ENCODE peak calls at places on chromosomes 3 and 15, in seven cellular contexts. One of them, this sample, is unnamed. For H3K9me3, the result is how much of the 10 kb centered on the place peaks cover.

GRCh38 chr3:80035021-80035420 is 267.2 kb upstream of the ROBO1 start:
- DNase-seq in PC-9: no peak
- DNase-seq in cardiac muscle cell: no peak
- DNase-seq in hepatocyte: no peak
- DNase-seq in psoas muscle: no peak
- DNase-seq in mucosa of descending colon: no peak
- DNase-seq in Karpas-422: no peak
- DNase-seq in this sample: no peak

GRCh38 chr3:30770387-30770786 is 124.1 kb downstream of the GADL1 start:
- DNase-seq in PC-9: peak
- DNase-seq in cardiac muscle cell: peak
- DNase-seq in hepatocyte: peak
- DNase-seq in psoas muscle: peak
- DNase-seq in mucosa of descending colon: no peak
- DNase-seq in Karpas-422: no peak
- DNase-seq in this sample: no peak

GRCh38 chr3:108462899-108463298 is 47.5 kb downstream of the MYH15 start:
- DNase-seq in PC-9: no peak
- DNase-seq in cardiac muscle cell: peak
- DNase-seq in hepatocyte: no peak
- DNase-seq in psoas muscle: no peak
- DNase-seq in mucosa of descending colon: no peak
- DNase-seq in Karpas-422: no peak
- DNase-seq in this sample: no peak

GRCh38 chr15:63288778-63289378 is 11.5 kb downstream of the APH1B start:
- DNase-seq in PC-9: no peak
- DNase-seq in cardiac muscle cell: peak
- DNase-seq in hepatocyte: peak
- DNase-seq in psoas muscle: no peak
- DNase-seq in mucosa of descending colon: no peak
- DNase-seq in Karpas-422: peak
- DNase-seq in this sample: no peak

GRCh38 chr3:180755553-180755952 is 76.3 kb upstream of the CCDC39 start:
- DNase-seq in PC-9: no peak
- DNase-seq in cardiac muscle cell: no peak
- DNase-seq in hepatocyte: no peak
- DNase-seq in psoas muscle: no peak
- DNase-seq in mucosa of descending colon: no peak
- DNase-seq in Karpas-422: no peak
- DNase-seq in this sample: no peak

GRCh38 chr15:78071378-78071777 is 6.1 kb downstream of the TBC1D2B start:
- DNase-seq in PC-9: no peak
- DNase-seq in cardiac muscle cell: no peak
- DNase-seq in hepatocyte: no peak
- DNase-seq in psoas muscle: no peak
- DNase-seq in mucosa of descending colon: no peak
- DNase-seq in Karpas-422: no peak
- DNase-seq in this sample: no peak

GRCh38 chr3:185362850-185363661 is at the start of gene MAP3K13:
- DNase-seq in PC-9: peak
- DNase-seq in cardiac muscle cell: peak
- DNase-seq in hepatocyte: peak
- DNase-seq in psoas muscle: peak
- DNase-seq in mucosa of descending colon: peak
- DNase-seq in Karpas-422: peak
- DNase-seq in this sample: no peak

GRCh38 chr15:31217566-31218270 is 108.9 kb upstream of the KLF13 start:
- DNase-seq in PC-9: no peak
- DNase-seq in cardiac muscle cell: no peak
- DNase-seq in hepatocyte: no peak
- DNase-seq in psoas muscle: no peak
- DNase-seq in mucosa of descending colon: no peak
- DNase-seq in Karpas-422: no peak
- DNase-seq in this sample: no peak

GRCh38 chr3:153667341-153667740 is 453.8 kb upstream of the ARHGEF26 start:
- DNase-seq in PC-9: no peak
- DNase-seq in cardiac muscle cell: no peak
- DNase-seq in hepatocyte: peak
- DNase-seq in psoas muscle: no peak
- DNase-seq in mucosa of descending colon: no peak
- DNase-seq in Karpas-422: no peak
- DNase-seq in this sample: no peak

GRCh38 chr3:14988988-14989394 is 41.6 kb downstream of the NR2C2 start:
- DNase-seq in PC-9: no peak
- DNase-seq in cardiac muscle cell: no peak
- DNase-seq in hepatocyte: no peak
- DNase-seq in psoas muscle: no peak
- DNase-seq in mucosa of descending colon: no peak
- DNase-seq in Karpas-422: peak
- DNase-seq in this sample: no peak

GRCh38 chr15:67133738-67134576 is 68.6 kb downstream of the SMAD3 start:
- DNase-seq in PC-9: no peak
- DNase-seq in cardiac muscle cell: peak
- DNase-seq in hepatocyte: no peak
- DNase-seq in psoas muscle: no peak
- DNase-seq in mucosa of descending colon: no peak
- DNase-seq in Karpas-422: peak
- DNase-seq in this sample: peak

GRCh38 chr3:59289836-59290235 is 240.0 kb upstream of the CFAP20DC start:
- DNase-seq in PC-9: no peak
- DNase-seq in cardiac muscle cell: no peak
- DNase-seq in hepatocyte: no peak
- DNase-seq in psoas muscle: no peak
- DNase-seq in mucosa of descending colon: no peak
- DNase-seq in Karpas-422: no peak
- DNase-seq in this sample: no peak

GRCh38 chr3:129605593-129606521 is 619 bp downstream of the PLXND1 start:
- DNase-seq in PC-9: peak
- DNase-seq in cardiac muscle cell: peak
- DNase-seq in hepatocyte: peak
- DNase-seq in psoas muscle: peak
- DNase-seq in mucosa of descending colon: no peak
- DNase-seq in Karpas-422: no peak
- DNase-seq in this sample: peak

GRCh38 chr3:9079674-9080073 is 116.4 kb upstream of the RAD18 start:
- DNase-seq in PC-9: peak
- DNase-seq in cardiac muscle cell: no peak
- DNase-seq in hepatocyte: no peak
- DNase-seq in psoas muscle: no peak
- DNase-seq in mucosa of descending colon: no peak
- DNase-seq in Karpas-422: no peak
- DNase-seq in this sample: no peak

GRCh38 chr15:35448294-35448693 is 97.7 kb downstream of the DPH6 start:
- DNase-seq in PC-9: no peak
- DNase-seq in cardiac muscle cell: no peak
- DNase-seq in hepatocyte: no peak
- DNase-seq in psoas muscle: no peak
- DNase-seq in mucosa of descending colon: no peak
- DNase-seq in Karpas-422: no peak
- DNase-seq in this sample: no peak

GRCh38 chr3:33131328-33132018 is 17.7 kb downstream of the CRTAP start:
- DNase-seq in PC-9: peak
- DNase-seq in cardiac muscle cell: peak
- DNase-seq in hepatocyte: peak
- DNase-seq in psoas muscle: no peak
- DNase-seq in mucosa of descending colon: no peak
- DNase-seq in Karpas-422: peak
- DNase-seq in this sample: no peak

GRCh38 chr3:169812844-169813677 is at the start of the genes LRRC34 and LRRIQ4:
- DNase-seq in PC-9: peak
- DNase-seq in cardiac muscle cell: peak
- DNase-seq in hepatocyte: peak
- DNase-seq in psoas muscle: peak
- DNase-seq in mucosa of descending colon: peak
- DNase-seq in Karpas-422: peak
- DNase-seq in this sample: peak

GRCh38 chr3:98712726-98713125 is 50.4 kb upstream of the ST3GAL6 start:
- DNase-seq in PC-9: no peak
- DNase-seq in cardiac muscle cell: no peak
- DNase-seq in hepatocyte: no peak
- DNase-seq in psoas muscle: no peak
- DNase-seq in mucosa of descending colon: no peak
- DNase-seq in Karpas-422: no peak
- DNase-seq in this sample: no peak

GRCh38 chr3:36796896-36797295 is 32.5 kb upstream of the DCLK3 start:
- DNase-seq in PC-9: no peak
- DNase-seq in cardiac muscle cell: peak
- DNase-seq in hepatocyte: peak
- DNase-seq in psoas muscle: no peak
- DNase-seq in mucosa of descending colon: no peak
- DNase-seq in Karpas-422: no peak
- DNase-seq in this sample: no peak

GRCh38 chr15:59532770-59533379 is 78.7 kb upstream of the GCNT3 start:
- DNase-seq in PC-9: peak
- DNase-seq in cardiac muscle cell: peak
- DNase-seq in hepatocyte: peak
- DNase-seq in psoas muscle: no peak
- DNase-seq in mucosa of descending colon: no peak
- DNase-seq in Karpas-422: peak
- DNase-seq in this sample: no peak

GRCh38 chr3:182618085-182618732 is 175.1 kb upstream of the ATP11B start:
- DNase-seq in PC-9: no peak
- DNase-seq in cardiac muscle cell: peak
- DNase-seq in hepatocyte: peak
- DNase-seq in psoas muscle: no peak
- DNase-seq in mucosa of descending colon: no peak
- DNase-seq in Karpas-422: peak
- DNase-seq in this sample: no peak

GRCh38 chr3:23590874-23591273 is 214.9 kb upstream of the UBE2E1 start:
- DNase-seq in PC-9: no peak
- DNase-seq in cardiac muscle cell: no peak
- DNase-seq in hepatocyte: no peak
- DNase-seq in psoas muscle: no peak
- DNase-seq in mucosa of descending colon: no peak
- DNase-seq in Karpas-422: no peak
- DNase-seq in this sample: no peak

GRCh38 chr3:138440137-138440536 is 5.7 kb downstream of the ESYT3 start:
- DNase-seq in PC-9: no peak
- DNase-seq in cardiac muscle cell: peak
- DNase-seq in hepatocyte: no peak
- DNase-seq in psoas muscle: no peak
- DNase-seq in mucosa of descending colon: no peak
- DNase-seq in Karpas-422: no peak
- DNase-seq in this sample: no peak

GRCh38 chr3:133669949-133670524 is 8.3 kb upstream of the TOPBP1 start:
- DNase-seq in PC-9: no peak
- DNase-seq in cardiac muscle cell: no peak
- DNase-seq in hepatocyte: no peak
- DNase-seq in psoas muscle: no peak
- DNase-seq in mucosa of descending colon: no peak
- DNase-seq in Karpas-422: no peak
- DNase-seq in this sample: no peak

GRCh38 chr15:38267416-38268022 is 14.9 kb downstream of the SPRED1 start:
- DNase-seq in PC-9: no peak
- DNase-seq in cardiac muscle cell: no peak
- DNase-seq in hepatocyte: no peak
- DNase-seq in psoas muscle: no peak
- DNase-seq in mucosa of descending colon: no peak
- DNase-seq in Karpas-422: no peak
- DNase-seq in this sample: no peak

GRCh38 chr3:140276698-140277097 is 341.7 kb downstream of the CLSTN2 start:
- DNase-seq in PC-9: peak
- DNase-seq in cardiac muscle cell: peak
- DNase-seq in hepatocyte: peak
- DNase-seq in psoas muscle: no peak
- DNase-seq in mucosa of descending colon: no peak
- DNase-seq in Karpas-422: peak
- DNase-seq in this sample: no peak

GRCh38 chr3:49642708-49643145 is 31.4 kb upstream of the APEH start:
- DNase-seq in PC-9: no peak
- DNase-seq in cardiac muscle cell: no peak
- DNase-seq in hepatocyte: no peak
- DNase-seq in psoas muscle: peak
- DNase-seq in mucosa of descending colon: no peak
- DNase-seq in Karpas-422: no peak
- DNase-seq in this sample: no peak

DNA sequence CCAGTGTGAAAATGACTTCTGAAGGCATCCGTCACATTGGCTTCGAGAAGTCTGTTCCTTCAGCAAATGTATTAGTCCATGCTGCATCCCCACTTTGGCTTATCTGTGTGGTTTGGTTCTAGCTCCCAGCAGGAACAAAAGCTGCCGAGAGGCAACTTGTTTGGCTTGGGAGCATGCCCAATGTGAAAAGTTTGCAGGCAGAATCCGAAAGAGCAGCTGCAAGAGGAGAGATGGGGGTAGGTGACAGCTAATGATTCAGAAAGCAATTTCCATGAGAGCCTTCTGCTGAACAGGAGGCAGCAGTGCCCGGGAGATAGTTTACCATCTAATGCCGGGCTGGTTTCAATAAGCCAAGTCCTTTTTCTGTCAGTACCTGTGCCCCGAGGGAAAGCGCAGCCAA is 60.1 kb downstream of the GRM7 start:
- DNase-seq in PC-9: no peak
- DNase-seq in cardiac muscle cell: no peak
- DNase-seq in hepatocyte: no peak
- DNase-seq in psoas muscle: no peak
- DNase-seq in mucosa of descending colon: no peak
- DNase-seq in Karpas-422: no peak
- DNase-seq in this sample: no peak
- H3K9me3 ChIP-seq in PC-9: under half
- H3K9me3 ChIP-seq in cardiac muscle cell: under half
- H3K9me3 ChIP-seq in hepatocyte: under half
- H3K9me3 ChIP-seq in psoas muscle: under half
- H3K9me3 ChIP-seq in mucosa of descending colon: under half
- H3K9me3 ChIP-seq in Karpas-422: under half
- H3K9me3 ChIP-seq in this sample: under half

GRCh38 chr15:100879461-100880138 is at the start of gene ALDH1A3:
- DNase-seq in PC-9: peak
- DNase-seq in cardiac muscle cell: peak
- DNase-seq in hepatocyte: no peak
- DNase-seq in psoas muscle: peak
- DNase-seq in mucosa of descending colon: no peak
- DNase-seq in Karpas-422: no peak
- DNase-seq in this sample: no peak
- H3K9me3 ChIP-seq in PC-9: under half
- H3K9me3 ChIP-seq in cardiac muscle cell: under half
- H3K9me3 ChIP-seq in hepatocyte: under half
- H3K9me3 ChIP-seq in psoas muscle: under half
- H3K9me3 ChIP-seq in mucosa of descending colon: under half
- H3K9me3 ChIP-seq in Karpas-422: under half
- H3K9me3 ChIP-seq in this sample: under half

GRCh38 chr15:95574053-95574452 is 756.4 kb upstream of the NR2F2 start:
- DNase-seq in PC-9: no peak
- DNase-seq in cardiac muscle cell: no peak
- DNase-seq in hepatocyte: no peak
- DNase-seq in psoas muscle: no peak
- DNase-seq in mucosa of descending colon: no peak
- DNase-seq in Karpas-422: no peak
- DNase-seq in this sample: no peak
- H3K9me3 ChIP-seq in PC-9: under half
- H3K9me3 ChIP-seq in cardiac muscle cell: under half
- H3K9me3 ChIP-seq in hepatocyte: under half
- H3K9me3 ChIP-seq in psoas muscle: under half
- H3K9me3 ChIP-seq in mucosa of descending colon: under half
- H3K9me3 ChIP-seq in Karpas-422: under half
- H3K9me3 ChIP-seq in this sample: under half

DNA sequence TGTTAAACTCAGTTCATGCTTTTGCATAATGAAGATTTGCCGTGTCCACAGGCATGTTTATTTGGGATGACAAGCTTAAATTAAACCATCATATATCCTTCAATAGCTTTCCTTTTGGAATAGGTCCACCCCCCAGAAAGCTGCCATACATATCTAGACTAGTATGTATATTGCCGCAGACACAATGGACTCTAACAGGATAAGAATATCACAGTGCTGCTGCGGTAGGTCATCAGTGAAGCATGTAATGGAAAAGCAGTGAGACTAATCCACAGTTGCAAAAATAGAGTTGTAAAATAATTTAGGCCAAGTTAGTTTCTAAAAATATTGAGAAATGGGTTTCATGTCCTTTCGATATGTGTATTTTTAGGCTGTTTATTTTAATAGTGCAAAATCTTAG is 819.9 kb upstream of the DPPA4 start:
- DNase-seq in PC-9: no peak
- DNase-seq in cardiac muscle cell: no peak
- DNase-seq in hepatocyte: no peak
- DNase-seq in psoas muscle: no peak
- DNase-seq in mucosa of descending colon: no peak
- DNase-seq in Karpas-422: no peak
- DNase-seq in this sample: no peak
- H3K9me3 ChIP-seq in PC-9: under half
- H3K9me3 ChIP-seq in cardiac muscle cell: under half
- H3K9me3 ChIP-seq in hepatocyte: under half
- H3K9me3 ChIP-seq in psoas muscle: under half
- H3K9me3 ChIP-seq in mucosa of descending colon: under half
- H3K9me3 ChIP-seq in Karpas-422: under half
- H3K9me3 ChIP-seq in this sample: under half

This sample was measured in T-helper 17 cell.